ENCODE peak calls at places on chromosomes 5 and 9, in nine cellular contexts. D is cardiac muscle cell; K is uterus; V is body of pancreas; Q is H9; R is HepG2; S is neuronal stem cell; T is AG04450; H is CD8-positive, alpha-beta T cell. A is an unnamed sample.

GRCh38 chr9:126024581-126025230 is 277.5 kb downstream of the PBX3 start:
- DNase-seq in D (no peak), K (no peak), V (no peak), Q (no peak), R (no peak), S (no peak), T (no peak), H (no peak), A (no peak)

GRCh38 chr5:52799358-52799982 is 11.8 kb downstream of the ITGA1 start:
- DNase-seq in D (peak; percentile 68), K (peak; percentile 63), V (peak; percentile 56), Q (peak; percentile 66), R (peak; percentile 72), S (peak; percentile 67), T (peak; percentile 67), H (no peak), A (no peak)

GRCh38 chr9:110890416-110890815 is 147.9 kb downstream of the LPAR1 start:
- DNase-seq in D (no peak), K (no peak), V (no peak), Q (no peak), R (no peak), S (no peak), T (no peak), H (no peak), A (no peak)

GRCh38 chr9:108655818-108656217 is 200.0 kb downstream of the ACTL7B start:
- DNase-seq in D (no peak), K (no peak), V (no peak), Q (no peak), R (no peak), S (no peak), T (no peak), H (no peak), A (no peak)

GRCh38 chr9:78189461-78189860 is 46.4 kb upstream of the CEP78 start:
- DNase-seq in D (no peak), K (no peak), V (no peak), Q (no peak), R (no peak), S (no peak), T (no peak), H (no peak), A (no peak)

GRCh38 chr5:32443145-32443540 is 1.4 kb downstream of the ZFR start:
- DNase-seq in D (no peak), K (no peak), V (no peak), Q (no peak), R (no peak), S (no peak), T (no peak), H (no peak), A (peak; percentile 38)

GRCh38 chr9:79390077-79390673 is 181.6 kb upstream of the TLE4 start:
- DNase-seq in D (no peak), K (no peak), V (no peak), Q (no peak), R (no peak), S (no peak), T (peak; percentile 52), H (no peak), A (no peak)

GRCh38 chr5:74630387-74631087 is 10.0 kb downstream of the ENC1 start:
- DNase-seq in D (no peak), K (no peak), V (no peak), Q (no peak), R (no peak), S (no peak), T (peak; percentile 77), H (peak; percentile 19), A (no peak)

DNA sequence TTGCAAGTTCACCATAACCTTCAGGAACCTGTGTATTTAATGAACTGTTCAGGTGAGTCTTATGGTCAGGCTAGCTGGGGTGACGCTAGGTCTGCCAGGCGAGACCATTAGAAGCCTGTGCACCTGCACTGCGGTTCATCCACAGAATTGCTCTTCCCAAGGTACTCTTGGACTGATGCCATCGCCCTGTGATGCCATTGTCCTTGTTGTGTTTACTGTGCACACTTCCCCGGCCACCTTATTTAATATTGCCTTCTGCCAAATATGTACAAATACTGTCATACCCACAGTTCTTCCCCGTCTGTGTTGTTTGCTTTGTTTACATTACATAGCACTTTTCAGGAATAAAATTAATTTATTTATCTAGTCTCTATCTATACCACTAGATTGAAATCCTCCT is 66.3 kb downstream of the RCL1 start:
- DNase-seq in D (no peak), K (no peak), V (no peak), Q (no peak), R (no peak), S (no peak), T (no peak), H (no peak), A (no peak)
- H3K27ac ChIP-seq in D (no peak overlapping the region), K (no peak overlapping the region), V (no peak overlapping the region), Q (no peak overlapping the region), R (no peak overlapping the region), S (no peak overlapping the region), T (no peak overlapping the region), H (no peak overlapping the region), A (no peak overlapping the region)

GRCh38 chr5:179271301-179271650 is 74.0 kb downstream of the ADAMTS2 start:
- DNase-seq in D (no peak), K (no peak), V (no peak), Q (peak; percentile 23), R (no peak), S (no peak), T (no peak), H (no peak), A (no peak)
- H3K27ac ChIP-seq in D (no peak overlapping the region), K (peak overlapping the region; percentile 98), V (no peak overlapping the region), Q (no peak overlapping the region), R (no peak overlapping the region), S (no peak overlapping the region), T (peak overlapping the region; percentile 39), H (no peak overlapping the region), A (no peak overlapping the region)

GRCh38 chr5:89871906-89872305 is 537.6 kb downstream of the CETN3 start:
- DNase-seq in D (no peak), K (no peak), V (no peak), Q (no peak), R (no peak), S (no peak), T (no peak), H (no peak), A (no peak)

GRCh38 chr5:89866410-89866809 is 543.1 kb downstream of the CETN3 start:
- DNase-seq in D (no peak), K (no peak), V (no peak), Q (no peak), R (no peak), S (no peak), T (no peak), H (no peak), A (no peak)

GRCh38 chr5:89864941-89865340 is 544.6 kb downstream of the CETN3 start:
- DNase-seq in D (no peak), K (no peak), V (no peak), Q (no peak), R (no peak), S (no peak), T (no peak), H (no peak), A (no peak)

DNA sequence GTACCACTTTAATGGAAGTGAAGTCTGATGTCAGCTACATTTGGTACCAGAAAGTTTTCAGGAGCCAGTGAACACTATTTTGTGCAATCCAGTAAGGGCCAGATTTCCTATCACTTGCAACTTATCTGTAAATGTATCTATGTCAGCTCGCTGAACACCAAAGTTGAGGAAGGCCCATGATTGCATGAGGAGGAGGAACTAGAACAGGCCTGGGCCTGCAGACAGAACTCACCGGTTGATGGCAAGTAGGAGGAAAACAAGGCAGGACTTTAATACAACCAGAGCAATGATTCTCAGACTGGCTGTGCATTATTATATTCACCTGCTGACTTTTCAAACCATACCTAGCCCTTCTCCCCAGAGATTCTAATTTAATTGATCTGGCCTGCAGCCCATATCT is 540.2 kb downstream of the CETN3 start:
- DNase-seq in D (no peak), K (no peak), V (no peak), Q (no peak), R (no peak), S (no peak), T (no peak), H (no peak), A (no peak)
- H3K27ac ChIP-seq in D (no peak overlapping the region), K (no peak overlapping the region), V (no peak overlapping the region), Q (no peak overlapping the region), R (no peak overlapping the region), S (no peak overlapping the region), T (no peak overlapping the region), H (no peak overlapping the region), A (no peak overlapping the region)

DNA sequence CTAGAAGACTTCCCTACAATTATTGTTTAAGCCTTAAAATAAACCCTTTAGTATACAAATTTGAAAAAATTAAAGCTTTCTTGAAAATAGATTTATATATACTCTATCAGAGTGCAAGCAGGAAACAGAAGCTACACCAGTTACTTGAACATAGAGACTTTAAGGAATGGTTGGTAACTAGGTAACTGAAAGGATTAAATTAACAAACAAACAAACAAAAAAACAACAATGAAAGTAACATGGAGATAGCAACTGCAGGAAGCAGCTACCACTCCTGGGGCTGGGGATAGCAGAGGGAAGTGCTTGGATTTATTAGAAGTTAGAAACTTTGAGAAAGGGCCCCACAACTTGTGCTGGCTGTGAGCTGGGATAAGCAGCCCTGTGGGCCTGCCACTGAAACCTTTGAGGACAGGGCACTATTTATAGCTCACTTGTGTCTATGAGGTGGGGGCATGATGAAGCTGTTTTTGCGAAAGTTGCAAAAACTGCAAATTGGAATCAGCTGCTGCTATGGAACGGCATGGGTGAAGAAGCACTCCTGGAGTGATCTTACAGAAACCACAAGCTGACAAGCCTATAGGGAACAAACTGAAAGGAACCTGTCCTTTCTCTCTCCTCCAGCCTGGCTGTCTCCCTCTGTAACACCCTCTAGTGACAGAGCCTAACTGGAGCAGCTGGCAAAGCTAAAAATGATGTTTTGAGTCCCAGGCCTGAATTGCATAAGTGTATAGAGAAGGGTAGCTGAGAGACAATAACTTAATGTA is 91.3 kb upstream of the RANBP6 start:
- DNase-seq in D (peak; percentile 70), K (no peak), V (peak; percentile 35), Q (peak; percentile 57), R (peak; percentile 25), S (peak; percentile 32), T (no peak), H (no peak), A (peak; percentile 10)
- H3K27ac ChIP-seq in D (peak overlapping the region; percentile 92), K (peak overlapping the region; percentile 17), V (no peak overlapping the region), Q (no peak overlapping the region), R (no peak overlapping the region), S (no peak overlapping the region), T (no peak overlapping the region), H (no peak overlapping the region), A (no peak overlapping the region)

GRCh38 chr9:27519466-27520465 is 4.3 kb upstream of the IFNK start:
- DNase-seq in D (no peak), K (no peak), V (no peak), Q (no peak), R (no peak), S (no peak), T (no peak), H (no peak), A (no peak)
- H3K27ac ChIP-seq in D (no peak overlapping the region), K (no peak overlapping the region), V (no peak overlapping the region), Q (no peak overlapping the region), R (no peak overlapping the region), S (no peak overlapping the region), T (no peak overlapping the region), H (no peak overlapping the region), A (no peak overlapping the region)